ENCODE peak calls at places on chromosomes 16 and 17, in eight cellular contexts. One of them, this sample, is unnamed.

GRCh38 chr16:22302776-22303363 is 5.7 kb downstream of the POLR3E start:
- DNase-seq in effector CD8-positive, alpha-beta T cell: no peak
- DNase-seq in Panc1: no peak
- DNase-seq in smooth muscle cell of the brain vasculature: no peak
- DNase-seq in iPS DF 6.9: no peak
- DNase-seq in Right ventricle myocardium superior: no peak
- DNase-seq in activated CD4-positive, alpha-beta T cell treated with anti-CD3 and anti-CD28 coated beads, Interleukin-2, amount 10 ng/mL, durations not matched to agents 7 days and 5 days: no peak
- DNase-seq in head of caudate nucleus: no peak
- DNase-seq in this sample: no peak

GRCh38 chr16:89330177-89330856 is 112.8 kb downstream of the ZNF778 start:
- DNase-seq in head of caudate nucleus: no peak
- DNase-seq in iPS DF 6.9: no peak
- DNase-seq in activated CD4-positive, alpha-beta T cell treated with anti-CD3 and anti-CD28 coated beads, Interleukin-2, amount 10 ng/mL, durations not matched to agents 7 days and 5 days: peak; percentile 57
- DNase-seq in Panc1: no peak
- DNase-seq in smooth muscle cell of the brain vasculature: no peak
- DNase-seq in effector CD8-positive, alpha-beta T cell: peak; percentile 35
- DNase-seq in Right ventricle myocardium superior: peak; percentile 62
- DNase-seq in this sample: peak; percentile 66

GRCh38 chr17:79047291-79047920 is 23.4 kb downstream of the C1QTNF1 start:
- DNase-seq in activated CD4-positive, alpha-beta T cell treated with anti-CD3 and anti-CD28 coated beads, Interleukin-2, amount 10 ng/mL, durations not matched to agents 7 days and 5 days: no peak
- DNase-seq in Right ventricle myocardium superior: peak; percentile 56
- DNase-seq in effector CD8-positive, alpha-beta T cell: no peak
- DNase-seq in Panc1: no peak
- DNase-seq in smooth muscle cell of the brain vasculature: no peak
- DNase-seq in head of caudate nucleus: no peak
- DNase-seq in iPS DF 6.9: no peak
- DNase-seq in this sample: no peak

GRCh38 chr17:216625-217024 is 35.2 kb upstream of the DOC2B start:
- DNase-seq in head of caudate nucleus: no peak
- DNase-seq in Right ventricle myocardium superior: no peak
- DNase-seq in iPS DF 6.9: no peak
- DNase-seq in activated CD4-positive, alpha-beta T cell treated with anti-CD3 and anti-CD28 coated beads, Interleukin-2, amount 10 ng/mL, durations not matched to agents 7 days and 5 days: no peak
- DNase-seq in smooth muscle cell of the brain vasculature: no peak
- DNase-seq in Panc1: no peak
- DNase-seq in effector CD8-positive, alpha-beta T cell: no peak
- DNase-seq in this sample: no peak

GRCh38 chr16:83947642-83948234 is 5.3 kb upstream of the OSGIN1 start:
- DNase-seq in activated CD4-positive, alpha-beta T cell treated with anti-CD3 and anti-CD28 coated beads, Interleukin-2, amount 10 ng/mL, durations not matched to agents 7 days and 5 days: no peak
- DNase-seq in head of caudate nucleus: no peak
- DNase-seq in smooth muscle cell of the brain vasculature: no peak
- DNase-seq in Panc1: no peak
- DNase-seq in Right ventricle myocardium superior: no peak
- DNase-seq in effector CD8-positive, alpha-beta T cell: no peak
- DNase-seq in iPS DF 6.9: no peak
- DNase-seq in this sample: no peak

GRCh38 chr16:2467301-2468141 is 3.6 kb upstream of the NTN3 start:
- DNase-seq in effector CD8-positive, alpha-beta T cell: no peak
- DNase-seq in Panc1: no peak
- DNase-seq in activated CD4-positive, alpha-beta T cell treated with anti-CD3 and anti-CD28 coated beads, Interleukin-2, amount 10 ng/mL, durations not matched to agents 7 days and 5 days: no peak
- DNase-seq in Right ventricle myocardium superior: peak; percentile 88
- DNase-seq in head of caudate nucleus: peak; percentile 53
- DNase-seq in iPS DF 6.9: no peak
- DNase-seq in smooth muscle cell of the brain vasculature: no peak
- DNase-seq in this sample: peak; percentile 72

GRCh38 chr16:9845661-9846361 is 336.4 kb downstream of the GRIN2A start:
- DNase-seq in iPS DF 6.9: no peak
- DNase-seq in activated CD4-positive, alpha-beta T cell treated with anti-CD3 and anti-CD28 coated beads, Interleukin-2, amount 10 ng/mL, durations not matched to agents 7 days and 5 days: no peak
- DNase-seq in effector CD8-positive, alpha-beta T cell: no peak
- DNase-seq in head of caudate nucleus: no peak
- DNase-seq in Panc1: no peak
- DNase-seq in smooth muscle cell of the brain vasculature: no peak
- DNase-seq in Right ventricle myocardium superior: no peak
- DNase-seq in this sample: no peak

GRCh38 chr17:44828919-44829557 is 1.0 kb downstream of the GJC1 start:
- DNase-seq in Right ventricle myocardium superior: no peak
- DNase-seq in effector CD8-positive, alpha-beta T cell: no peak
- DNase-seq in Panc1: no peak
- DNase-seq in activated CD4-positive, alpha-beta T cell treated with anti-CD3 and anti-CD28 coated beads, Interleukin-2, amount 10 ng/mL, durations not matched to agents 7 days and 5 days: peak; percentile 35
- DNase-seq in head of caudate nucleus: no peak
- DNase-seq in iPS DF 6.9: no peak
- DNase-seq in smooth muscle cell of the brain vasculature: no peak
- DNase-seq in this sample: no peak

GRCh38 chr16:82630688-82631087 is 3.9 kb downstream of the CDH13 start:
- DNase-seq in effector CD8-positive, alpha-beta T cell: no peak
- DNase-seq in head of caudate nucleus: no peak
- DNase-seq in Panc1: no peak
- DNase-seq in Right ventricle myocardium superior: no peak
- DNase-seq in iPS DF 6.9: no peak
- DNase-seq in activated CD4-positive, alpha-beta T cell treated with anti-CD3 and anti-CD28 coated beads, Interleukin-2, amount 10 ng/mL, durations not matched to agents 7 days and 5 days: no peak
- DNase-seq in smooth muscle cell of the brain vasculature: no peak
- DNase-seq in this sample: no peak

GRCh38 chr17:70070297-70071027 is 4.6 kb upstream of the KCNJ16 start:
- DNase-seq in iPS DF 6.9: no peak
- DNase-seq in smooth muscle cell of the brain vasculature: no peak
- DNase-seq in Panc1: no peak
- DNase-seq in head of caudate nucleus: no peak
- DNase-seq in activated CD4-positive, alpha-beta T cell treated with anti-CD3 and anti-CD28 coated beads, Interleukin-2, amount 10 ng/mL, durations not matched to agents 7 days and 5 days: no peak
- DNase-seq in Right ventricle myocardium superior: no peak
- DNase-seq in effector CD8-positive, alpha-beta T cell: no peak
- DNase-seq in this sample: no peak

GRCh38 chr17:62637809-62638208 is 10.3 kb downstream of the MRC2 start:
- DNase-seq in Right ventricle myocardium superior: no peak
- DNase-seq in iPS DF 6.9: no peak
- DNase-seq in smooth muscle cell of the brain vasculature: no peak
- DNase-seq in head of caudate nucleus: no peak
- DNase-seq in Panc1: no peak
- DNase-seq in effector CD8-positive, alpha-beta T cell: no peak
- DNase-seq in activated CD4-positive, alpha-beta T cell treated with anti-CD3 and anti-CD28 coated beads, Interleukin-2, amount 10 ng/mL, durations not matched to agents 7 days and 5 days: no peak
- DNase-seq in this sample: no peak

GRCh38 chr17:35241520-35241919 is 1.4 kb upstream of the SLFN5 start:
- DNase-seq in smooth muscle cell of the brain vasculature: no peak
- DNase-seq in head of caudate nucleus: no peak
- DNase-seq in effector CD8-positive, alpha-beta T cell: no peak
- DNase-seq in Right ventricle myocardium superior: peak; percentile 42
- DNase-seq in iPS DF 6.9: no peak
- DNase-seq in Panc1: no peak
- DNase-seq in activated CD4-positive, alpha-beta T cell treated with anti-CD3 and anti-CD28 coated beads, Interleukin-2, amount 10 ng/mL, durations not matched to agents 7 days and 5 days: peak; percentile 25
- DNase-seq in this sample: no peak

GRCh38 chr17:48439875-48440505 is 10.0 kb upstream of the SKAP1 start:
- DNase-seq in effector CD8-positive, alpha-beta T cell: no peak
- DNase-seq in head of caudate nucleus: no peak
- DNase-seq in Panc1: no peak
- DNase-seq in Right ventricle myocardium superior: no peak
- DNase-seq in activated CD4-positive, alpha-beta T cell treated with anti-CD3 and anti-CD28 coated beads, Interleukin-2, amount 10 ng/mL, durations not matched to agents 7 days and 5 days: peak; percentile 74
- DNase-seq in iPS DF 6.9: no peak
- DNase-seq in smooth muscle cell of the brain vasculature: no peak
- DNase-seq in this sample: peak; percentile 28

GRCh38 chr16:57704011-57704904 is 9.7 kb downstream of the DRC7 start:
- DNase-seq in effector CD8-positive, alpha-beta T cell: no peak
- DNase-seq in Panc1: no peak
- DNase-seq in iPS DF 6.9: no peak
- DNase-seq in head of caudate nucleus: no peak
- DNase-seq in activated CD4-positive, alpha-beta T cell treated with anti-CD3 and anti-CD28 coated beads, Interleukin-2, amount 10 ng/mL, durations not matched to agents 7 days and 5 days: no peak
- DNase-seq in Right ventricle myocardium superior: no peak
- DNase-seq in smooth muscle cell of the brain vasculature: no peak
- DNase-seq in this sample: no peak

GRCh38 chr17:51481370-51481769 is 221.0 kb downstream of the UTP18 start:
- DNase-seq in activated CD4-positive, alpha-beta T cell treated with anti-CD3 and anti-CD28 coated beads, Interleukin-2, amount 10 ng/mL, durations not matched to agents 7 days and 5 days: no peak
- DNase-seq in Panc1: no peak
- DNase-seq in effector CD8-positive, alpha-beta T cell: no peak
- DNase-seq in iPS DF 6.9: no peak
- DNase-seq in head of caudate nucleus: no peak
- DNase-seq in smooth muscle cell of the brain vasculature: no peak
- DNase-seq in Right ventricle myocardium superior: no peak
- DNase-seq in this sample: no peak

GRCh38 chr17:80929449-80929848 is 62.2 kb upstream of the CHMP6 start:
- DNase-seq in Panc1: no peak
- DNase-seq in activated CD4-positive, alpha-beta T cell treated with anti-CD3 and anti-CD28 coated beads, Interleukin-2, amount 10 ng/mL, durations not matched to agents 7 days and 5 days: no peak
- DNase-seq in Right ventricle myocardium superior: no peak
- DNase-seq in effector CD8-positive, alpha-beta T cell: no peak
- DNase-seq in smooth muscle cell of the brain vasculature: no peak
- DNase-seq in head of caudate nucleus: no peak
- DNase-seq in iPS DF 6.9: no peak
- DNase-seq in this sample: no peak

GRCh38 chr17:76948301-76948700 is 80.1 kb downstream of the MGAT5B start:
- DNase-seq in Panc1: no peak
- DNase-seq in Right ventricle myocardium superior: no peak
- DNase-seq in smooth muscle cell of the brain vasculature: no peak
- DNase-seq in activated CD4-positive, alpha-beta T cell treated with anti-CD3 and anti-CD28 coated beads, Interleukin-2, amount 10 ng/mL, durations not matched to agents 7 days and 5 days: no peak
- DNase-seq in effector CD8-positive, alpha-beta T cell: no peak
- DNase-seq in iPS DF 6.9: no peak
- DNase-seq in head of caudate nucleus: no peak
- DNase-seq in this sample: no peak

GRCh38 chr17:65103896-65104295 is 33.3 kb upstream of the RGS9 start:
- DNase-seq in iPS DF 6.9: no peak
- DNase-seq in activated CD4-positive, alpha-beta T cell treated with anti-CD3 and anti-CD28 coated beads, Interleukin-2, amount 10 ng/mL, durations not matched to agents 7 days and 5 days: no peak
- DNase-seq in head of caudate nucleus: no peak
- DNase-seq in Panc1: no peak
- DNase-seq in smooth muscle cell of the brain vasculature: no peak
- DNase-seq in effector CD8-positive, alpha-beta T cell: no peak
- DNase-seq in Right ventricle myocardium superior: no peak
- DNase-seq in this sample: no peak

GRCh38 chr17:44326867-44327444 is 2.3 kb upstream of the SLC25A39 start:
- DNase-seq in smooth muscle cell of the brain vasculature: peak; percentile 93
- DNase-seq in head of caudate nucleus: peak; percentile 99
- DNase-seq in effector CD8-positive, alpha-beta T cell: peak; percentile 85
- DNase-seq in Panc1: no peak
- DNase-seq in activated CD4-positive, alpha-beta T cell treated with anti-CD3 and anti-CD28 coated beads, Interleukin-2, amount 10 ng/mL, durations not matched to agents 7 days and 5 days: peak; percentile 96
- DNase-seq in Right ventricle myocardium superior: peak; percentile 97
- DNase-seq in iPS DF 6.9: no peak
- DNase-seq in this sample: peak; percentile 97

GRCh38 chr16:66931665-66932064 is 2.5 kb downstream of the CIAO2B start:
- DNase-seq in iPS DF 6.9: no peak
- DNase-seq in Panc1: no peak
- DNase-seq in Right ventricle myocardium superior: no peak
- DNase-seq in activated CD4-positive, alpha-beta T cell treated with anti-CD3 and anti-CD28 coated beads, Interleukin-2, amount 10 ng/mL, durations not matched to agents 7 days and 5 days: no peak
- DNase-seq in effector CD8-positive, alpha-beta T cell: no peak
- DNase-seq in smooth muscle cell of the brain vasculature: no peak
- DNase-seq in head of caudate nucleus: no peak
- DNase-seq in this sample: no peak

GRCh38 chr16:57012353-57012752 is 23.0 kb downstream of the NLRC5 start:
- DNase-seq in effector CD8-positive, alpha-beta T cell: no peak
- DNase-seq in iPS DF 6.9: no peak
- DNase-seq in smooth muscle cell of the brain vasculature: no peak
- DNase-seq in activated CD4-positive, alpha-beta T cell treated with anti-CD3 and anti-CD28 coated beads, Interleukin-2, amount 10 ng/mL, durations not matched to agents 7 days and 5 days: no peak
- DNase-seq in Panc1: no peak
- DNase-seq in head of caudate nucleus: no peak
- DNase-seq in Right ventricle myocardium superior: no peak
- DNase-seq in this sample: no peak

GRCh38 chr17:35387496-35387895 is 14.1 kb upstream of the SLFN11 start:
- DNase-seq in smooth muscle cell of the brain vasculature: no peak
- DNase-seq in activated CD4-positive, alpha-beta T cell treated with anti-CD3 and anti-CD28 coated beads, Interleukin-2, amount 10 ng/mL, durations not matched to agents 7 days and 5 days: no peak
- DNase-seq in head of caudate nucleus: no peak
- DNase-seq in iPS DF 6.9: no peak
- DNase-seq in Right ventricle myocardium superior: no peak
- DNase-seq in effector CD8-positive, alpha-beta T cell: no peak
- DNase-seq in Panc1: no peak
- DNase-seq in this sample: no peak

GRCh38 chr16:58197314-58198012 is 443 bp downstream of the CSNK2A2 start:
- DNase-seq in effector CD8-positive, alpha-beta T cell: no peak
- DNase-seq in Right ventricle myocardium superior: peak; percentile 39
- DNase-seq in head of caudate nucleus: no peak
- DNase-seq in iPS DF 6.9: no peak
- DNase-seq in Panc1: no peak
- DNase-seq in smooth muscle cell of the brain vasculature: no peak
- DNase-seq in activated CD4-positive, alpha-beta T cell treated with anti-CD3 and anti-CD28 coated beads, Interleukin-2, amount 10 ng/mL, durations not matched to agents 7 days and 5 days: no peak
- DNase-seq in this sample: no peak

GRCh38 chr17:40378966-40379365 is 14.4 kb upstream of the GJD3 start:
- DNase-seq in smooth muscle cell of the brain vasculature: no peak
- DNase-seq in activated CD4-positive, alpha-beta T cell treated with anti-CD3 and anti-CD28 coated beads, Interleukin-2, amount 10 ng/mL, durations not matched to agents 7 days and 5 days: no peak
- DNase-seq in iPS DF 6.9: no peak
- DNase-seq in Right ventricle myocardium superior: no peak
- DNase-seq in effector CD8-positive, alpha-beta T cell: no peak
- DNase-seq in head of caudate nucleus: no peak
- DNase-seq in Panc1: no peak
- DNase-seq in this sample: no peak

GRCh38 chr17:19706791-19707727 is 9.3 kb downstream of the SLC47A2 start:
- DNase-seq in Panc1: no peak
- DNase-seq in Right ventricle myocardium superior: no peak
- DNase-seq in smooth muscle cell of the brain vasculature: no peak
- DNase-seq in iPS DF 6.9: no peak
- DNase-seq in head of caudate nucleus: no peak
- DNase-seq in activated CD4-positive, alpha-beta T cell treated with anti-CD3 and anti-CD28 coated beads, Interleukin-2, amount 10 ng/mL, durations not matched to agents 7 days and 5 days: no peak
- DNase-seq in effector CD8-positive, alpha-beta T cell: no peak
- DNase-seq in this sample: no peak

GRCh38 chr16:69417537-69418199 is 6.8 kb upstream of the CYB5B start:
- DNase-seq in Panc1: peak; percentile 85
- DNase-seq in effector CD8-positive, alpha-beta T cell: no peak
- DNase-seq in activated CD4-positive, alpha-beta T cell treated with anti-CD3 and anti-CD28 coated beads, Interleukin-2, amount 10 ng/mL, durations not matched to agents 7 days and 5 days: no peak
- DNase-seq in iPS DF 6.9: no peak
- DNase-seq in smooth muscle cell of the brain vasculature: no peak
- DNase-seq in Right ventricle myocardium superior: no peak
- DNase-seq in head of caudate nucleus: peak; percentile 57
- DNase-seq in this sample: no peak

GRCh38 chr17:80361495-80362220 is 53.3 kb upstream of the ENDOV start:
- DNase-seq in Panc1: no peak
- DNase-seq in effector CD8-positive, alpha-beta T cell: no peak
- DNase-seq in smooth muscle cell of the brain vasculature: no peak
- DNase-seq in iPS DF 6.9: no peak
- DNase-seq in Right ventricle myocardium superior: no peak
- DNase-seq in activated CD4-positive, alpha-beta T cell treated with anti-CD3 and anti-CD28 coated beads, Interleukin-2, amount 10 ng/mL, durations not matched to agents 7 days and 5 days: no peak
- DNase-seq in head of caudate nucleus: no peak
- DNase-seq in this sample: no peak

GRCh38 chr17:35073183-35073790 is 9.8 kb upstream of the RFFL start:
- DNase-seq in effector CD8-positive, alpha-beta T cell: no peak
- DNase-seq in activated CD4-positive, alpha-beta T cell treated with anti-CD3 and anti-CD28 coated beads, Interleukin-2, amount 10 ng/mL, durations not matched to agents 7 days and 5 days: no peak
- DNase-seq in Panc1: no peak
- DNase-seq in iPS DF 6.9: no peak
- DNase-seq in smooth muscle cell of the brain vasculature: no peak
- DNase-seq in Right ventricle myocardium superior: no peak
- DNase-seq in head of caudate nucleus: no peak
- DNase-seq in this sample: no peak

GRCh38 chr17:37220609-37220953 is 155.2 kb upstream of the C17orf78 start:
- DNase-seq in Panc1: no peak
- DNase-seq in effector CD8-positive, alpha-beta T cell: no peak
- DNase-seq in smooth muscle cell of the brain vasculature: peak; percentile 21
- DNase-seq in iPS DF 6.9: no peak
- DNase-seq in head of caudate nucleus: peak; percentile 45
- DNase-seq in activated CD4-positive, alpha-beta T cell treated with anti-CD3 and anti-CD28 coated beads, Interleukin-2, amount 10 ng/mL, durations not matched to agents 7 days and 5 days: peak; percentile 45
- DNase-seq in Right ventricle myocardium superior: no peak
- DNase-seq in this sample: no peak

GRCh38 chr16:88634141-88634993 is 4.0 kb upstream of the IL17C start:
- DNase-seq in head of caudate nucleus: no peak
- DNase-seq in Panc1: no peak
- DNase-seq in Right ventricle myocardium superior: peak; percentile 66
- DNase-seq in iPS DF 6.9: no peak
- DNase-seq in activated CD4-positive, alpha-beta T cell treated with anti-CD3 and anti-CD28 coated beads, Interleukin-2, amount 10 ng/mL, durations not matched to agents 7 days and 5 days: peak; percentile 65
- DNase-seq in smooth muscle cell of the brain vasculature: no peak
- DNase-seq in effector CD8-positive, alpha-beta T cell: peak; percentile 12
- DNase-seq in this sample: peak; percentile 53

GRCh38 chr17:53649201-53649600 is 173.5 kb upstream of the KIF2B start:
- DNase-seq in head of caudate nucleus: no peak
- DNase-seq in Panc1: no peak
- DNase-seq in smooth muscle cell of the brain vasculature: no peak
- DNase-seq in effector CD8-positive, alpha-beta T cell: no peak
- DNase-seq in activated CD4-positive, alpha-beta T cell treated with anti-CD3 and anti-CD28 coated beads, Interleukin-2, amount 10 ng/mL, durations not matched to agents 7 days and 5 days: no peak
- DNase-seq in Right ventricle myocardium superior: no peak
- DNase-seq in iPS DF 6.9: no peak
- DNase-seq in this sample: no peak

GRCh38 chr17:74601944-74602572 is 10.0 kb upstream of the CD300LD start:
- DNase-seq in iPS DF 6.9: peak; percentile 13
- DNase-seq in head of caudate nucleus: peak; percentile 15
- DNase-seq in Right ventricle myocardium superior: no peak
- DNase-seq in activated CD4-positive, alpha-beta T cell treated with anti-CD3 and anti-CD28 coated beads, Interleukin-2, amount 10 ng/mL, durations not matched to agents 7 days and 5 days: peak; percentile 51
- DNase-seq in smooth muscle cell of the brain vasculature: no peak
- DNase-seq in effector CD8-positive, alpha-beta T cell: no peak
- DNase-seq in Panc1: peak; percentile 33
- DNase-seq in this sample: no peak